ENCODE peak calls at places on chromosome 14, in ten cellular contexts. One of them, this sample, is unnamed. For H3K4me1 and H3K36me3, the result is how much of the 10 kb centered on the place peaks cover.

GRCh38 chr14:68899033-68899603 is 80.0 kb downstream of the ACTN1 start:
- DNase-seq in upper lobe of right lung: no peak
- DNase-seq in left ventricle myocardium inferior: no peak
- DNase-seq in stomach: no peak
- DNase-seq in GM23248: no peak
- DNase-seq in CD4-positive, CD25-positive, alpha-beta regulatory T cell: no peak
- DNase-seq in Caco-2: no peak
- DNase-seq in effector memory CD4-positive, alpha-beta T cell: no peak
- DNase-seq in left lung: no peak
- DNase-seq in tibial artery: no peak
- DNase-seq in this sample: no peak

GRCh38 chr14:91861091-91861490 is 6.2 kb downstream of the TC2N start:
- DNase-seq in upper lobe of right lung: no peak
- DNase-seq in left ventricle myocardium inferior: no peak
- DNase-seq in stomach: no peak
- DNase-seq in GM23248: no peak
- DNase-seq in CD4-positive, CD25-positive, alpha-beta regulatory T cell: no peak
- DNase-seq in Caco-2: no peak
- DNase-seq in effector memory CD4-positive, alpha-beta T cell: no peak
- DNase-seq in left lung: no peak
- DNase-seq in tibial artery: no peak
- DNase-seq in this sample: no peak

GRCh38 chr14:57293851-57294837 is 25.4 kb downstream of the AP5M1 start:
- DNase-seq in upper lobe of right lung: no peak
- DNase-seq in left ventricle myocardium inferior: no peak
- DNase-seq in stomach: no peak
- DNase-seq in GM23248: peak
- DNase-seq in CD4-positive, CD25-positive, alpha-beta regulatory T cell: no peak
- DNase-seq in Caco-2: no peak
- DNase-seq in effector memory CD4-positive, alpha-beta T cell: no peak
- DNase-seq in left lung: no peak
- DNase-seq in tibial artery: no peak
- DNase-seq in this sample: no peak

GRCh38 chr14:76904740-76905569 is 78.7 kb downstream of the LRRC74A start:
- DNase-seq in upper lobe of right lung: peak
- DNase-seq in left ventricle myocardium inferior: peak
- DNase-seq in stomach: peak
- DNase-seq in GM23248: peak
- DNase-seq in CD4-positive, CD25-positive, alpha-beta regulatory T cell: peak
- DNase-seq in Caco-2: no peak
- DNase-seq in effector memory CD4-positive, alpha-beta T cell: peak
- DNase-seq in left lung: no peak
- DNase-seq in tibial artery: peak
- DNase-seq in this sample: peak

GRCh38 chr14:90969493-90970166 is 90.8 kb downstream of the RPS6KA5 start:
- DNase-seq in upper lobe of right lung: no peak
- DNase-seq in left ventricle myocardium inferior: no peak
- DNase-seq in stomach: no peak
- DNase-seq in GM23248: no peak
- DNase-seq in CD4-positive, CD25-positive, alpha-beta regulatory T cell: no peak
- DNase-seq in Caco-2: no peak
- DNase-seq in effector memory CD4-positive, alpha-beta T cell: no peak
- DNase-seq in left lung: no peak
- DNase-seq in tibial artery: no peak
- DNase-seq in this sample: no peak

GRCh38 chr14:55533960-55534359 is 46.0 kb upstream of the KTN1 start:
- DNase-seq in upper lobe of right lung: no peak
- DNase-seq in left ventricle myocardium inferior: no peak
- DNase-seq in stomach: no peak
- DNase-seq in GM23248: no peak
- DNase-seq in CD4-positive, CD25-positive, alpha-beta regulatory T cell: no peak
- DNase-seq in Caco-2: no peak
- DNase-seq in effector memory CD4-positive, alpha-beta T cell: no peak
- DNase-seq in left lung: no peak
- DNase-seq in tibial artery: no peak
- DNase-seq in this sample: no peak

GRCh38 chr14:61296707-61297502 is 15.8 kb upstream of the TMEM30B start:
- DNase-seq in upper lobe of right lung: no peak
- DNase-seq in left ventricle myocardium inferior: no peak
- DNase-seq in stomach: no peak
- DNase-seq in GM23248: peak
- DNase-seq in CD4-positive, CD25-positive, alpha-beta regulatory T cell: peak
- DNase-seq in Caco-2: no peak
- DNase-seq in effector memory CD4-positive, alpha-beta T cell: no peak
- DNase-seq in left lung: no peak
- DNase-seq in tibial artery: no peak
- DNase-seq in this sample: no peak

GRCh38 chr14:94446126-94446525 is 6.5 kb downstream of the SERPINA11 start:
- DNase-seq in upper lobe of right lung: no peak
- DNase-seq in left ventricle myocardium inferior: no peak
- DNase-seq in stomach: no peak
- DNase-seq in GM23248: no peak
- DNase-seq in CD4-positive, CD25-positive, alpha-beta regulatory T cell: no peak
- DNase-seq in Caco-2: no peak
- DNase-seq in effector memory CD4-positive, alpha-beta T cell: no peak
- DNase-seq in left lung: no peak
- DNase-seq in tibial artery: no peak
- DNase-seq in this sample: no peak

GRCh38 chr14:51776102-51776894 is 84.1 kb upstream of the GNG2 start:
- DNase-seq in upper lobe of right lung: no peak
- DNase-seq in left ventricle myocardium inferior: peak
- DNase-seq in stomach: no peak
- DNase-seq in GM23248: peak
- DNase-seq in CD4-positive, CD25-positive, alpha-beta regulatory T cell: no peak
- DNase-seq in Caco-2: peak
- DNase-seq in effector memory CD4-positive, alpha-beta T cell: no peak
- DNase-seq in left lung: no peak
- DNase-seq in tibial artery: peak
- DNase-seq in this sample: peak

GRCh38 chr14:52910597-52910996 is 40.3 kb downstream of the FERMT2 start:
- DNase-seq in upper lobe of right lung: no peak
- DNase-seq in left ventricle myocardium inferior: no peak
- DNase-seq in stomach: no peak
- DNase-seq in GM23248: peak
- DNase-seq in CD4-positive, CD25-positive, alpha-beta regulatory T cell: no peak
- DNase-seq in Caco-2: no peak
- DNase-seq in effector memory CD4-positive, alpha-beta T cell: no peak
- DNase-seq in left lung: no peak
- DNase-seq in tibial artery: no peak
- DNase-seq in this sample: no peak

GRCh38 chr14:31084385-31084784 is 58.2 kb upstream of the STRN3 start:
- DNase-seq in upper lobe of right lung: no peak
- DNase-seq in left ventricle myocardium inferior: no peak
- DNase-seq in stomach: no peak
- DNase-seq in GM23248: no peak
- DNase-seq in CD4-positive, CD25-positive, alpha-beta regulatory T cell: no peak
- DNase-seq in Caco-2: no peak
- DNase-seq in effector memory CD4-positive, alpha-beta T cell: no peak
- DNase-seq in left lung: no peak
- DNase-seq in tibial artery: no peak
- DNase-seq in this sample: no peak

GRCh38 chr14:31080060-31080459 is 53.9 kb upstream of the STRN3 start:
- DNase-seq in upper lobe of right lung: no peak
- DNase-seq in left ventricle myocardium inferior: no peak
- DNase-seq in stomach: no peak
- DNase-seq in GM23248: no peak
- DNase-seq in CD4-positive, CD25-positive, alpha-beta regulatory T cell: no peak
- DNase-seq in Caco-2: no peak
- DNase-seq in effector memory CD4-positive, alpha-beta T cell: no peak
- DNase-seq in left lung: no peak
- DNase-seq in tibial artery: no peak
- DNase-seq in this sample: no peak

GRCh38 chr14:31085027-31085426 is 58.8 kb upstream of the STRN3 start:
- DNase-seq in upper lobe of right lung: no peak
- DNase-seq in left ventricle myocardium inferior: no peak
- DNase-seq in stomach: no peak
- DNase-seq in GM23248: no peak
- DNase-seq in CD4-positive, CD25-positive, alpha-beta regulatory T cell: no peak
- DNase-seq in Caco-2: no peak
- DNase-seq in effector memory CD4-positive, alpha-beta T cell: no peak
- DNase-seq in left lung: no peak
- DNase-seq in tibial artery: no peak
- DNase-seq in this sample: no peak

GRCh38 chr14:31080489-31080888 is 54.3 kb upstream of the STRN3 start:
- DNase-seq in upper lobe of right lung: no peak
- DNase-seq in left ventricle myocardium inferior: no peak
- DNase-seq in stomach: no peak
- DNase-seq in GM23248: no peak
- DNase-seq in CD4-positive, CD25-positive, alpha-beta regulatory T cell: no peak
- DNase-seq in Caco-2: no peak
- DNase-seq in effector memory CD4-positive, alpha-beta T cell: no peak
- DNase-seq in left lung: no peak
- DNase-seq in tibial artery: no peak
- DNase-seq in this sample: no peak

DNA sequence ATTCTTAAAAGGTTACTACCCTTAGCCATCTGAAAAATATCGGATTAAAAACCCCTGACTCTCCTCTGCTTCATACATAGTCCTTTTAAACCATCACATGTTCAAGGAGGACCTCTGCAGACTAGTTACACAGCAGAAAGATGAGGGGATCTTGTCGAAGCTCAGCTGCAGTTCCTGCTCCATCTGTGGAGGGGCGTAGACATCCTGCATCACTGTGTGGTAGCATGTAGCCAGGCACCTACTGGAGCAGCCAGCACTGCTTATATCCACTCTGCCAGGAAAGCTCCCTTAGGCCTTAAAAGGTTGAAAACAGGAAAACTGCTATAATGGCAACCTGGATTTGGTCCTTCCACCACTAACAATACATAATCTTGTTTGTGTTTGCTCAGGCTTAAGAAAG is 57.6 kb upstream of the STRN3 start:
- DNase-seq in upper lobe of right lung: no peak
- DNase-seq in left ventricle myocardium inferior: no peak
- DNase-seq in stomach: no peak
- DNase-seq in GM23248: no peak
- DNase-seq in CD4-positive, CD25-positive, alpha-beta regulatory T cell: no peak
- DNase-seq in Caco-2: no peak
- DNase-seq in effector memory CD4-positive, alpha-beta T cell: no peak
- DNase-seq in left lung: no peak
- DNase-seq in tibial artery: no peak
- DNase-seq in this sample: no peak
- H3K4me3 ChIP-seq in upper lobe of right lung: no peak
- H3K4me3 ChIP-seq in left ventricle myocardium inferior: no peak
- H3K4me3 ChIP-seq in stomach: no peak
- H3K4me3 ChIP-seq in GM23248: no peak
- H3K4me3 ChIP-seq in CD4-positive, CD25-positive, alpha-beta regulatory T cell: no peak
- H3K4me3 ChIP-seq in Caco-2: no peak
- H3K4me3 ChIP-seq in effector memory CD4-positive, alpha-beta T cell: no peak
- H3K4me3 ChIP-seq in left lung: no peak
- H3K4me3 ChIP-seq in tibial artery: no peak
- H3K4me3 ChIP-seq in this sample: no peak

GRCh38 chr14:95515523-95516517 is 630 bp downstream of the SYNE3 start:
- DNase-seq in upper lobe of right lung: peak
- DNase-seq in left ventricle myocardium inferior: peak
- DNase-seq in stomach: peak
- DNase-seq in GM23248: peak
- DNase-seq in CD4-positive, CD25-positive, alpha-beta regulatory T cell: peak
- DNase-seq in Caco-2: peak
- DNase-seq in effector memory CD4-positive, alpha-beta T cell: peak
- DNase-seq in left lung: peak
- DNase-seq in tibial artery: peak
- DNase-seq in this sample: peak
- H3K4me1 ChIP-seq in upper lobe of right lung: half or more
- H3K4me1 ChIP-seq in left ventricle myocardium inferior: half or more
- H3K4me1 ChIP-seq in stomach: half or more
- H3K4me1 ChIP-seq in GM23248: under half
- H3K4me1 ChIP-seq in CD4-positive, CD25-positive, alpha-beta regulatory T cell: half or more
- H3K4me1 ChIP-seq in Caco-2: under half
- H3K4me1 ChIP-seq in effector memory CD4-positive, alpha-beta T cell: half or more
- H3K4me1 ChIP-seq in left lung: half or more
- H3K4me1 ChIP-seq in tibial artery: half or more
- H3K4me1 ChIP-seq in this sample: half or more

DNA sequence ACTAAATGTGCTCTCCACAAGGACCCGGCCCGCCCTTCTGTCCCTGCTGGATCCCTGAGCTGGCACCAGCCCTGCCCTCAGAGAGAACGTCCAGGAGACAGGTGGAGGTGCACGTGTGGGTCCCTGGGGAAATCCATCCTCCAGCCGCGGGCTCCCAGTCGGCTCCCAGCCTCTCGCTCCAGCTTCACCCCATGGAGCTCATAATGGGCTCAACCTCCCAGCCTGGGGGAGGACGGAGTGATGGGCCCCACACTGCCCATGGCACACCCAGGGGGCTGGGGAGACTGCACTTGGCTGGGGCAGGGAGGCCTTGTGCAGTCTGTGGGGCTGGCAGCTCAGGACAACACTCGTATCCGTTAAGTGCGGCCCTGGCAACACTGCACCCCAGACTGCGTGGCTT is 250.5 kb downstream of the TMEM121 start:
- DNase-seq in upper lobe of right lung: peak
- DNase-seq in left ventricle myocardium inferior: no peak
- DNase-seq in stomach: no peak
- DNase-seq in GM23248: no peak
- DNase-seq in CD4-positive, CD25-positive, alpha-beta regulatory T cell: no peak
- DNase-seq in Caco-2: no peak
- DNase-seq in effector memory CD4-positive, alpha-beta T cell: no peak
- DNase-seq in left lung: peak
- DNase-seq in tibial artery: no peak
- DNase-seq in this sample: no peak
- H3K36me3 ChIP-seq in upper lobe of right lung: under half
- H3K36me3 ChIP-seq in left ventricle myocardium inferior: under half
- H3K36me3 ChIP-seq in stomach: under half
- H3K36me3 ChIP-seq in GM23248: under half
- H3K36me3 ChIP-seq in CD4-positive, CD25-positive, alpha-beta regulatory T cell: under half
- H3K36me3 ChIP-seq in Caco-2: under half
- H3K36me3 ChIP-seq in effector memory CD4-positive, alpha-beta T cell: under half
- H3K36me3 ChIP-seq in left lung: under half
- H3K36me3 ChIP-seq in tibial artery: under half
- H3K36me3 ChIP-seq in this sample: under half

GRCh38 chr14:60165547-60165876 is 314 bp upstream of the DHRS7 start:
- DNase-seq in upper lobe of right lung: no peak
- DNase-seq in left ventricle myocardium inferior: no peak
- DNase-seq in stomach: no peak
- DNase-seq in GM23248: no peak
- DNase-seq in CD4-positive, CD25-positive, alpha-beta regulatory T cell: no peak
- DNase-seq in Caco-2: no peak
- DNase-seq in effector memory CD4-positive, alpha-beta T cell: no peak
- DNase-seq in left lung: no peak
- DNase-seq in tibial artery: no peak
- DNase-seq in this sample: no peak

GRCh38 chr14:60163741-60164140 is 1.5 kb downstream of the DHRS7 start:
- DNase-seq in upper lobe of right lung: no peak
- DNase-seq in left ventricle myocardium inferior: no peak
- DNase-seq in stomach: no peak
- DNase-seq in GM23248: peak
- DNase-seq in CD4-positive, CD25-positive, alpha-beta regulatory T cell: no peak
- DNase-seq in Caco-2: no peak
- DNase-seq in effector memory CD4-positive, alpha-beta T cell: no peak
- DNase-seq in left lung: no peak
- DNase-seq in tibial artery: no peak
- DNase-seq in this sample: no peak

GRCh38 chr14:60164717-60165546 is at the start of gene DHRS7:
- DNase-seq in upper lobe of right lung: peak
- DNase-seq in left ventricle myocardium inferior: peak
- DNase-seq in stomach: peak
- DNase-seq in GM23248: peak
- DNase-seq in CD4-positive, CD25-positive, alpha-beta regulatory T cell: peak
- DNase-seq in Caco-2: peak
- DNase-seq in effector memory CD4-positive, alpha-beta T cell: peak
- DNase-seq in left lung: peak
- DNase-seq in tibial artery: peak
- DNase-seq in this sample: peak

GRCh38 chr14:60164404-60164716 is 838 bp downstream of the DHRS7 start:
- DNase-seq in upper lobe of right lung: no peak
- DNase-seq in left ventricle myocardium inferior: no peak
- DNase-seq in stomach: no peak
- DNase-seq in GM23248: no peak
- DNase-seq in CD4-positive, CD25-positive, alpha-beta regulatory T cell: no peak
- DNase-seq in Caco-2: no peak
- DNase-seq in effector memory CD4-positive, alpha-beta T cell: no peak
- DNase-seq in left lung: no peak
- DNase-seq in tibial artery: no peak
- DNase-seq in this sample: no peak

GRCh38 chr14:60166144-60166543 is 946 bp upstream of the DHRS7 start:
- DNase-seq in upper lobe of right lung: no peak
- DNase-seq in left ventricle myocardium inferior: no peak
- DNase-seq in stomach: no peak
- DNase-seq in GM23248: peak
- DNase-seq in CD4-positive, CD25-positive, alpha-beta regulatory T cell: no peak
- DNase-seq in Caco-2: no peak
- DNase-seq in effector memory CD4-positive, alpha-beta T cell: no peak
- DNase-seq in left lung: no peak
- DNase-seq in tibial artery: no peak
- DNase-seq in this sample: no peak
- H3K4me3 ChIP-seq in upper lobe of right lung: no peak
- H3K4me3 ChIP-seq in left ventricle myocardium inferior: peak
- H3K4me3 ChIP-seq in stomach: no peak
- H3K4me3 ChIP-seq in GM23248: peak
- H3K4me3 ChIP-seq in CD4-positive, CD25-positive, alpha-beta regulatory T cell: peak
- H3K4me3 ChIP-seq in Caco-2: no peak
- H3K4me3 ChIP-seq in effector memory CD4-positive, alpha-beta T cell: no peak
- H3K4me3 ChIP-seq in left lung: no peak
- H3K4me3 ChIP-seq in tibial artery: no peak
- H3K4me3 ChIP-seq in this sample: peak